ENCODE peak calls at places on chromosome 1, in four cellular contexts. Q is prostate gland, U is esophagus squamous epithelium, K is WERI-Rb-1. B is an unnamed sample.

GRCh38 chr1:164360265-164360664 is 198.7 kb upstream of the PBX1 start:
- DNase-seq in K (no peak), U (no peak), Q (no peak), B (no peak)

GRCh38 chr1:29569971-29570634 is 333.8 kb downstream of the PTPRU start:
- DNase-seq in U (no peak), K (no peak), Q (no peak), B (no peak)

GRCh38 chr1:239547987-239548386 is 161.6 kb downstream of the CHRM3 start:
- DNase-seq in K (no peak), U (no peak), Q (no peak), B (no peak)

GRCh38 chr1:235124665-235125064 is 4.0 kb downstream of the TOMM20 start:
- DNase-seq in Q (no peak), K (no peak), U (no peak), B (no peak)

GRCh38 chr1:235331391-235331790 is 3.0 kb downstream of the GGPS1 start:
- DNase-seq in Q (no peak), U (no peak), K (no peak), B (no peak)

GRCh38 chr1:6002714-6003501 is 10.7 kb upstream of the NPHP4 start:
- DNase-seq in K (peak; percentile 58), U (no peak), Q (no peak), B (peak; percentile 29)

GRCh38 chr1:30681782-30682181 is 41.6 kb downstream of the MATN1 start:
- DNase-seq in Q (no peak), K (peak; percentile 0), U (no peak), B (no peak)

GRCh38 chr1:11541956-11542355 is 63.0 kb downstream of the DISP3 start:
- DNase-seq in K (no peak), U (no peak), Q (no peak), B (no peak)

GRCh38 chr1:76546354-76546933 is 320.8 kb upstream of the ST6GALNAC5 start:
- DNase-seq in Q (no peak), K (no peak), U (no peak), B (no peak)

DNA sequence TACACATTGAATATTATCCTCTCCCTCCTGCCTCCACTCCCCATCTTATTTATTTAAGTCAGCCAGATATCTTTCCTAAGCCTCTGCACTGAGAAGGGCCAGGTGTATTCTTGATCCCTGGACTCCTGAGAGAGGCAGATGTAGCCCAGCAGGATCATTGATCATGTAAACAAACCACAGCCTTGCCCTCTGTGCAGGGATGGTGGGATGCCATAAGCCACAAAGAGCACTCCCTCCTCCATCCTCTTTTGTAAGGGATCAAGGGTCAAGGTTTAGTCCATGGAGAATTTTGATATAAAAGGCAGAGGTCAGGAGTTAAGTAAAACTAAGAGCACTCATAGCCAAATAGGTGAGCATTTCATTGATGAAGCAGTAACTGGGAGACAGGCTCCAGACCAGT is 17.3 kb downstream of the PHGDH start:
- DNase-seq in K (no peak), Q (no peak), U (no peak), B (no peak)
- H3K36me3 ChIP-seq in K (peaks cover 35% of the 10 kb centered on the region), Q (no peaks in the 10 kb centered on the region), U (peaks cover 70% of the 10 kb centered on the region), B (no peaks in the 10 kb centered on the region)

GRCh38 chr1:104125226-104125625 is 375.5 kb downstream of the AMY1C start:
- DNase-seq in U (no peak), Q (no peak), K (no peak), B (no peak)

GRCh38 chr1:104125935-104126334 is 376.2 kb downstream of the AMY1C start:
- DNase-seq in U (no peak), Q (no peak), K (no peak), B (no peak)

GRCh38 chr1:104120488-104120887 is 370.8 kb downstream of the AMY1C start:
- DNase-seq in K (no peak), Q (no peak), U (no peak), B (no peak)
- TF ChIP-seq CTCF in K (no peak), Q (no peak), U (no peak), B (no peak)

GRCh38 chr1:203481186-203481585 is 5.6 kb downstream of the PRELP start:
- DNase-seq in Q (no peak), K (no peak), U (no peak), B (no peak)
- H3K4me3 ChIP-seq in Q (no peak overlapping the region), K (no peak overlapping the region), U (peak overlapping the region; percentile 36), B (no peak overlapping the region)

GRCh38 chr1:203302461-203302860 is 2.9 kb upstream of the BTG2 start:
- DNase-seq in Q (no peak), U (no peak), K (no peak), B (no peak)

GRCh38 chr1:203299180-203299579 is 6.1 kb upstream of the BTG2 start:
- DNase-seq in K (no peak), U (no peak), Q (no peak), B (no peak)

GRCh38 chr1:203302894-203303293 is 2.4 kb upstream of the BTG2 start:
- DNase-seq in U (no peak), K (no peak), Q (no peak), B (no peak)

GRCh38 chr1:203301331-203301668 is 4.0 kb upstream of the BTG2 start:
- DNase-seq in U (no peak), K (no peak), Q (no peak), B (no peak)

DNA sequence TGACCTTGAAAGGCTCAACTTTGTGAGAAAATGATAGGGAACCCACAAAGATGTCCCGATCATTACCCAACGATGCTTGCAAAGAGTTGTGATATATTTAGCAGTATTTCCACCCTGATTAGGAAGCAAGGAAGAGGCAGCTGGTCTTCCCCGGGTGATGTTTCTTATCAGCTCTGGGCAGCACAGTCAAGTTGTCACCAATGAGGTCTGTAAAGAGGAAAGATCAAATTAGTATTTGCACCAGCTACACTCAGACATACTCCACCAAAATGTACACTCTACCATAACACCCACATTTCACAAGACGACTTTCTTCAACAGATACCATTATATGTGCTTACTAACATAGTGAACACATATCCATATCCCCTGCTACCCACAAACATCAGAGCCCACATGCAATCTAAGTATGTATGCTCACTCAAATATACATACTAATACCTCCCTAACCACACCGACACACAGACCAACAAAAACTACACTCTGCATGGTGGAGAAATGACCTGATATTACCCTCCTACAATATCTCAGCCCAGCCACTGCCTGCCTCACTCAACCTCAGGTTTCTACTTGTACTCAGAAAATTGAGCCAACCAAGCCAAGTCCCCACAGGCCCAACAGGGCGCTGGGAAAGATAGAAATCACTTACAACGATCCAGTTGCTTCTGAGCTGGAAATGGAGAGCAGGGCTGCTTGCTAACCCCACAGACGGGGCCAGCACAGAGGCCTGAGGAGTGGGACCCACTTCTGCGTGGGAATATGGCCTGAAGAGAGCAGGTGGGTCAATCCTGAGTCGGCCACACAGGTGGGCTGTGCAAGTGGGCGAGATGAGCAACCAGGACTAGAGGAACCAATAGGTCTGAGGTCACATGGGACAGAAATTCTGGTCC is 4.6 kb upstream of the BTG2 start:
- DNase-seq in K (no peak), U (no peak), Q (peak; percentile 51), B (no peak)
- H3K36me3 ChIP-seq in K (peaks cover 3% of the 10 kb centered on the region), U (no peaks in the 10 kb centered on the region), Q (no peaks in the 10 kb centered on the region), B (no peaks in the 10 kb centered on the region)

DNA sequence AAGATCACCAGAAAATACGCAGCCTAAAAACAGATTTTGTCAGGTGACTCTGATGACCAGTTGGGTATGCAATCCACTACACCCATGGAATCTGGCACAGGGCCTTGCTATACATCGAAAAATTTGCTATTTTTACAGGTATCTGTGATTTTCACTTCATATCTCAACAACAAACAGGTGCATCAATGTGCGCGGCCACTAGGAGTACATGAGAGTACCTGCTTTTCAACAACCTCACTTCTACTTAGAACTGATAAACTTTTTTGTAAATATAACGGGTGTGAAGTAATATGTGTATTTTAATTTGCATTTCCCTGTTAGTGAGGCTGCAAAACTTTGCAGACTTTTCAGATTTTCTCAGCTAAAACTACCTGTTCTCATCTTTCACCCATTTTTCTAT is 80.8 kb downstream of the SLC45A1 start:
- DNase-seq in U (no peak), K (no peak), Q (no peak), B (no peak)
- TF ChIP-seq CTCF in U (no peak), K (no peak), Q (no peak), B (no peak)

GRCh38 chr1:93818570-93818959 is 60.4 kb downstream of the DNTTIP2 start:
- DNase-seq in U (no peak), Q (no peak), K (no peak), B (no peak)

GRCh38 chr1:93821412-93822144 is 57.4 kb downstream of the DNTTIP2 start:
- DNase-seq in U (no peak), Q (no peak), K (no peak), B (no peak)

GRCh38 chr1:93822710-93823425 is 56.1 kb downstream of the DNTTIP2 start:
- DNase-seq in Q (no peak), U (no peak), K (no peak), B (no peak)

GRCh38 chr1:93817819-93818569 is 61.0 kb downstream of the DNTTIP2 start:
- DNase-seq in Q (no peak), U (no peak), K (no peak), B (no peak)

DNA sequence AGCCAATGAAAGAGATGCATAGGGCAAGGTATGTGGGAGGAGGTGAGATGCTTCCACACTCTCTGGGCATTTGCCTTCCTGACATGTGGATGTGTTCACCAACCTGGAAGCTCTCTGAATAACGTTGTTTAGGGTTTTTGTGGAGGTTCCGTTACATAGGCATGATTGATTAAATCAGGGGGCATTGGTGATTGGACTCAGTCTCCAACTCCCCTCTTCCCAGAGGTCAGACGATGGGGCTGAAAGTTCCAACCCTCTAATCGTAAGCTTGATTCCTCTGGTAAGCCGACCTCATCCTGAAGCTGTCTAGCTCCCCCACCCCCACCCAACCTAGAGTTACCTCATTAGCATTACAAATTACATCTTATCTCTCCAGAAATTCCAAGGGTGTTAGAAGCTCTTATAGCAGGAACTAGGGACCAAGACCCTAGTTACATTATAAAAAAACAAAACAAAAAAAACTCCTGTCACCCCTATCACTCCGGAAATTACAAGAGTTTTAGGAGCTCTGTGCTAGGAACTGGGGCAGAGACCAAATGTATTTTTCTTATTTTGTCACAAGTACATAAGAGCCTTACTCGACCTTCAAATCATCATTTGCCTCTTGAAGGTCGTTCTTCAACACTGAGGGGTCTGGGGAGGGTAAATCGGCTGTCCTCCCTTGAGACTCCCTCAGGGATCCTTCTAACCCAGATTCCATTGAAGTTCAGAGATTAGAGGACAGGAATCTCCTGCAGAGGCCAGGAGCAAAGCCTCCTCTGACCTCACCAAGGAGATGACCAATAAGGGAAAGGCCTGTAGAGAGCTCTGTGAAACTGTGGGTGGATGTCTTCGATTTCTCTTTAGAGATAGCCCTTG is 58.2 kb downstream of the DNTTIP2 start:
- DNase-seq in U (no peak), Q (no peak), K (no peak), B (no peak)
- H3K4me3 ChIP-seq in U (no peak overlapping the region), Q (no peak overlapping the region), K (no peak overlapping the region), B (no peak overlapping the region)

DNA sequence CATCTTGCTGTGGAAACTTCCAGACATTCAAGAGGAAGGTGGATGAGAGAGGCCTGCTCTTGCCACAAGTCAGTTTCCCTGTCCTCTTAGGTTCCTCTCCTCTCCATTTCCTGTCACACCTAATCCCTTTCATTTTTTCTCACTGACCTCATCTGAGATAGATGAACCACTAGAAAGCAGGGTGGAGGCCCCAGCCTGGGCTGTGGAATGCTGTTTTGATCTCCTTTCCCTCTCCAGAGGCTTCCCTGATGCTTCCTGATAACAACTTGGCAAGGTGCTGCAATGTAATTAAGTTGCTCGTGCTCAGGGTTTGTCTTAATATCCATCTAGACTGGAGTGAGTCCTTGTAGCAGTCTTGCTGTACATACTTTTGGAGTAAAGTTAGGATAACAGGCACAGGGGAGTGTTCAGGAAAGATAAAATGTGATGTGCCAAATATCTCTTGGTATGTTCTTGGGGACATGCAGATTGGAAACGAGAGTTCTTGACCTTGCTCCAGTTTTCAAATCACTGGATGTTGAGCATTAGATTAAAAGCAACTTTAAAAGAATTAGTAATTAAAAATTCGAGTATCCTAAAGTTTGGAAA is 11.2 kb downstream of the LRRC42 start:
- DNase-seq in U (no peak), K (no peak), Q (no peak), B (no peak)
- H3K36me3 ChIP-seq in U (peaks cover 80% of the 10 kb centered on the region), K (peaks cover 69% of the 10 kb centered on the region), Q (no peaks in the 10 kb centered on the region), B (no peaks in the 10 kb centered on the region)